ENCODE peak calls at places on chromosomes 5 and 9, in four cellular contexts. V is GM12865, E is adrenal gland, K is keratinocyte. J is an unnamed sample.

GRCh38 chr5:94788527-94788926 is 170.1 kb downstream of the SLF1 start:
- DNase-seq in K (no peak), V (no peak), E (no peak), J (no peak)

GRCh38 chr5:101045689-101046088 is 142.6 kb upstream of the ST8SIA4 start:
- DNase-seq in V (peak; percentile 15), E (no peak), K (no peak), J (no peak)

GRCh38 chr9:113646491-113646890 is 183.0 kb downstream of the RGS3 start:
- DNase-seq in E (no peak), V (no peak), K (no peak), J (no peak)

GRCh38 chr5:149079883-149080282 is 17.0 kb upstream of the SH3TC2 start:
- DNase-seq in K (no peak), V (no peak), E (no peak), J (no peak)

GRCh38 chr9:135198889-135199288 is 111.4 kb downstream of the OLFM1 start:
- DNase-seq in V (no peak), E (no peak), K (no peak), J (no peak)

GRCh38 chr9:124054671-124055212 is 43.2 kb downstream of the LHX2 start:
- DNase-seq in K (no peak), V (peak; percentile 91), E (no peak), J (no peak)

GRCh38 chr9:99266136-99267023 is 44.3 kb downstream of the SEC61B start:
- DNase-seq in E (peak; percentile 78), V (peak; percentile 84), K (no peak), J (peak; percentile 89)

GRCh38 chr9:121700165-121700830 is 48.9 kb downstream of the DAB2IP start:
- DNase-seq in E (peak; percentile 60), V (peak; percentile 13), K (peak; percentile 88), J (peak; percentile 84)

GRCh38 chr9:120735415-120736126 is 21.3 kb upstream of the MEGF9 start:
- DNase-seq in K (no peak), V (no peak), E (no peak), J (peak; percentile 85)

GRCh38 chr5:149367249-149367971 is 9.6 kb downstream of the PCYOX1L start:
- DNase-seq in V (peak; percentile 73), K (no peak), E (no peak), J (no peak)

GRCh38 chr5:180633283-180634177 is 15.9 kb downstream of the FLT4 start:
- DNase-seq in K (no peak), E (no peak), V (no peak), J (peak; percentile 56)

GRCh38 chr5:153135416-153135815 is 355.1 kb upstream of the GRIA1 start:
- DNase-seq in V (no peak), K (no peak), E (no peak), J (no peak)

GRCh38 chr5:171616002-171616780 is 169.4 kb upstream of the SMIM23 start:
- DNase-seq in V (no peak), K (no peak), E (no peak), J (no peak)

GRCh38 chr5:181173420-181174342 is 26.3 kb downstream of the OR2V2 start:
- DNase-seq in K (peak; percentile 86), E (no peak), V (peak; percentile 88), J (no peak)

GRCh38 chr5:43635374-43635773 is 32.4 kb downstream of the NNT start:
- DNase-seq in V (no peak), E (no peak), K (no peak), J (no peak)

GRCh38 chr5:174355208-174355612 is 309.7 kb downstream of the NSG2 start:
- DNase-seq in V (no peak), K (peak; percentile 54), E (no peak), J (no peak)

GRCh38 chr9:135770771-135771170 is 68.8 kb downstream of the KCNT1 start:
- DNase-seq in K (no peak), V (no peak), E (no peak), J (no peak)

GRCh38 chr5:1547655-1548054 is 23.9 kb upstream of the LPCAT1 start:
- DNase-seq in K (no peak), V (no peak), E (no peak), J (peak; percentile 17)

GRCh38 chr9:89675403-89675771 is 70.6 kb downstream of the GADD45G start:
- DNase-seq in E (peak; percentile 72), K (no peak), V (no peak), J (no peak)

GRCh38 chr5:133603711-133604110 is 8.6 kb downstream of the FSTL4 start:
- DNase-seq in E (no peak), K (no peak), V (no peak), J (no peak)

GRCh38 chr5:52658266-52658665 is 129.4 kb upstream of the ITGA1 start:
- DNase-seq in K (no peak), E (no peak), V (no peak), J (no peak)

GRCh38 chr9:108463927-108464606 is 391.7 kb downstream of the ACTL7B start:
- DNase-seq in V (no peak), E (no peak), K (no peak), J (no peak)

DNA sequence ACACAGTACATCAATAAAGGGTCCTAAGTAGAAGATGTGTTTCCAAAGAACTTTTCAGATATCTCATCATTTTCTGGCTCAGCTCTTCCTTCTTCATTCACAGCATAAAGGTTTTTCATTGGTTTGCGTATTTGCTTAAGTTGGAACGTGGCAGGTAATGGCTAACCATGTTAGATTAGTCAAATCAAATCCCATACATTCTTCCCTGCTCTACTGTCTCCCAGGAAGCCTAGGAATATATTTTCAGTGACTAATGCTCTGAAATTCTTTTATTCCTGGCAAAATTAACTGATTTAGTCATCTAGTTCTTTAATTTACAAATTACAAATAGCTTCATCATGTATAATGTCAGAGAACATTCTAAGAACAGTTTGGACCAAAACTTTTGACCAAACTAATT is 99.6 kb upstream of the TMEM161B start:
- DNase-seq in E (no peak), K (no peak), V (no peak), J (no peak)
- H3K4me3 ChIP-seq in E (no peak overlapping the region), K (no peak overlapping the region), V (no peak overlapping the region), J (no peak overlapping the region)

GRCh38 chr5:55231029-55231475 is 2.4 kb downstream of the CCNO start:
- DNase-seq in V (no peak), K (no peak), E (no peak), J (no peak)
- H3K4me3 ChIP-seq in V (no peak overlapping the region), K (peak overlapping the region; percentile 69), E (no peak overlapping the region), J (peak overlapping the region; percentile 63)

DNA sequence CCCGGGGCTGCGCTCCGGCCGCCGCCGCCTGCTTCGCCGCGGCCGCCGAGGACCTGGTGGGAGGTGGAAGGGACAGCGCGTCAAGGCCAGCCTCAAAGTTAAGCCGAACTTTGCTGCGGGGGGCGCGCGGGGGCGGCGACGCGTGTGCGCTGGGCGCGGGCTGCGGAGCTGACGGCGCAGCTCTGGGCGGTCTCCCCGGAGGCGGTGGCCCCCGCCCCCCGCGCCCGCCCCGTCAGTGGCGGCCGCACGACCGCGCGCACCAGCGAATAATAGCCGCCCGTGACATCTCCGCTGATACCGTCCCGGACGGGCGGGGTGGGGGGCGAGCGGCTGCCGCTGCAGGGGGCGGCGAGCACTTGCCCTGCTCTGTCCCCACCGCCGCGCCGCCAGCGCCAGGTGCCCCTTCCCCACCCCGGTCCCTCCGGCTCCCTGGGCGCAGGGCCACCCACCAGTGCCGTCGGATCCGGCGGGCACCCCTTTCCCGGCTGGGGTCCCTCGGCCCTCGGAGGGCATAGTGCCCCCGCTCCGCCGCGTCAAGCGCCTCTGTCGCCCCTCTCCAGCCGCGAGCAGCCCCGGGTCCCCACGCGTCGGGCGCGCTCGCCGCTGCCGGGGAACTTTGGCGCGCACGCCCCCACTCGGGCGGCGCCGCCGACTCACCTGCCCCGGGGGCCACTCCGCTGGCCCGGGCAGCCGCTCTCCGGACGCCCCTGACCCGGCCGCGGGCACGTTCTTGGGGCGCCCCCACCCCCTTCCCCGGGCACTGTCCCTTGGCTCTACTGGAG is 772 bp upstream of the FAM78A start:
- DNase-seq in K (no peak), E (no peak), V (peak; percentile 40), J (peak; percentile 91)
- H3K4me3 ChIP-seq in K (peak overlapping the region; percentile 28), E (peak overlapping the region; percentile 13), V (peak overlapping the region; percentile 68), J (peak overlapping the region; percentile 96)

GRCh38 chr9:5622019-5622418 is 6.9 kb upstream of the RIC1 start:
- DNase-seq in V (no peak), K (no peak), E (no peak), J (no peak)

GRCh38 chr9:5626727-5627634 is 1.9 kb upstream of the RIC1 start:
- DNase-seq in E (no peak), K (no peak), V (peak; percentile 94), J (no peak)

GRCh38 chr9:5625916-5626315 is 3.0 kb upstream of the RIC1 start:
- DNase-seq in E (no peak), V (no peak), K (no peak), J (no peak)

GRCh38 chr9:5621327-5621726 is 7.6 kb upstream of the RIC1 start:
- DNase-seq in E (no peak), K (no peak), V (no peak), J (no peak)

GRCh38 chr9:5624655-5625054 is 4.3 kb upstream of the RIC1 start:
- DNase-seq in E (no peak), K (no peak), V (peak; percentile 61), J (no peak)
- H3K4me3 ChIP-seq in E (no peak overlapping the region), K (no peak overlapping the region), V (no peak overlapping the region), J (no peak overlapping the region)

DNA sequence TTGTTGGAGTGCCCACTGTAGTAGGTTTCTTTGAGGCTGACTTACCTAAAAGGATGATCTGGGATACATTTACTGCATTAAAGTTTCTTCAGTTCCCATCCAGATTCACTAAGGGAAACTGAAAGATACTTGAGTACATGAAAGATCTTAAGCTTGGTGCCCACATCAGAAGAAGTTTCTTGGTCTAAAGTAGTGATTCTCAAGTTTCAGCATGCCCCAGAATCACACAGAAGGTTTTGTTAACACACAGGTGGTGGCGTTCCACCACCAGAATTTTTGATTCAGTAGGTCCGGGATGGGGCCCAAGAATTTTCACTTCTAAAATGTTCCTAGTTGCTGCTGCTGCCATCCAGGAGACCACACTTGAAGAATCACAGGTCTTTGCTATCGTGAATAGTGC is 171.0 kb downstream of the ZNF462 start:
- DNase-seq in V (peak; percentile 69), K (no peak), E (no peak), J (no peak)
- H3K4me3 ChIP-seq in V (no peak overlapping the region), K (no peak overlapping the region), E (no peak overlapping the region), J (no peak overlapping the region)

GRCh38 chr5:58040851-58041250 is 419.0 kb downstream of the PLK2 start:
- DNase-seq in V (no peak), K (no peak), E (no peak), J (no peak)
- H3K4me3 ChIP-seq in V (no peak overlapping the region), K (no peak overlapping the region), E (no peak overlapping the region), J (no peak overlapping the region)

DNA sequence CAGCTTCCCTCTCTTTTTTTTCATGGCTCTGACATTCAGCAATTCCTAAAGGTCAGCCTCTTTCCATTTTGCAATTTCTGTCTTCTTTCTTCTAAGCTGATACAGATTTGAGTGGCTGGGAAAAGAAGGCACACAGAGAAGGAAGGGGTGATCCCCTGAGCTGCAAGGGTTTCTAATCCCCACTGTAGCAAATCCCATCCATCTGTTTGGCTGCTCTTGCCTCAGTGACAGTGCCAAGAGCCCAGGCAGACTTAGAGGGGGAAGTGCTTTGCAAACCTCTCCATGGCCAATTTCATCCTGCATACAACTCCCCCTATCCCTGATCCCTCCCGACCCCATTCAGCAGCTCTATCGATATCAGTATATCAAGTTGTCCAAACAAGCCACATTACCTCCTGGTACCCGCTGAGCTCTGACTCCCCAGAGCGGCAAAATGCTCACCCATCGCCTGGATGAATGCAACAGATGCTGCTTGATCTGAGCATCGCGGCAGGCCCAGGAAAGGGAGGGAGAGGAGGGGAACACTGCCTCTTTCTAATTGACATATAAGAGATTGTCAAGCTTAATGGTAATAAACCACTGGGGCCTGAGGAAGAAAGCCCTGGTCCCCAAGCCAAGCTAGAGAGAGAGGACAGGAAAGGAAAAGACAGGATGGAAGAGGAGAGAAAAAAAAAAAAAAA is 268.9 kb downstream of the ASTN2 start:
- DNase-seq in V (no peak), K (no peak), E (no peak), J (no peak)
- H3K4me3 ChIP-seq in V (no peak overlapping the region), K (no peak overlapping the region), E (no peak overlapping the region), J (no peak overlapping the region)

J was measured in spleen.